ENCODE peak calls at places on chromosomes 4 and X, in six cellular contexts. O is tibial artery, A is thyroid gland, R is neural progenitor cell, H is IMR-90, F is HCT116. K is an unnamed sample. For H3K4me1, the result is how much of the 10 kb centered on the place peaks cover.

GRCh38 chrX:35115205-35115604 is 172.6 kb downstream of the FAM47B start:
- DNase-seq in O (no peak), A (no peak), F (no peak), R (no peak), H (peak), K (no peak)

GRCh38 chr4:40255722-40256281 is 59.0 kb downstream of the RHOH start:
- DNase-seq in A (no peak), H (peak), R (no peak), O (no peak), F (peak), K (no peak)

GRCh38 chr4:156374069-156374468 is 420.4 kb upstream of the CTSO start:
- DNase-seq in R (peak), H (no peak), A (no peak), F (no peak), O (no peak), K (no peak)

GRCh38 chr4:84482564-84483563 is 16.2 kb downstream of the NKX6-1 start:
- DNase-seq in A (no peak), O (no peak), H (no peak), R (peak), F (no peak), K (no peak)

GRCh38 chr4:185920171-185920570 is 108.2 kb upstream of the SORBS2 start:
- DNase-seq in F (no peak), O (no peak), R (no peak), H (no peak), A (no peak), K (no peak)

GRCh38 chr4:113469023-113469390 is 292.5 kb downstream of the CAMK2D start:
- DNase-seq in F (no peak), H (peak), R (no peak), O (no peak), A (no peak), K (no peak)

GRCh38 chrX:72569786-72570185 is 2.9 kb downstream of the HDAC8 start:
- DNase-seq in R (no peak), A (no peak), O (no peak), F (no peak), H (peak), K (no peak)

GRCh38 chrX:40179333-40179732 is 81.6 kb upstream of the BCOR start:
- DNase-seq in R (peak), F (no peak), O (no peak), H (no peak), A (no peak), K (no peak)

GRCh38 chrX:130975947-130976346 is 72.9 kb upstream of the ENOX2 start:
- DNase-seq in F (peak), O (no peak), A (peak), H (peak), R (peak), K (no peak)

GRCh38 chr4:15765910-15766703 is 12.0 kb upstream of the CD38 start:
- DNase-seq in F (no peak), R (no peak), O (no peak), H (no peak), A (no peak), K (peak)

GRCh38 chr4:10460313-10461047 is 3.3 kb upstream of the ZNF518B start:
- DNase-seq in A (no peak), F (no peak), O (no peak), R (no peak), H (no peak), K (no peak)

GRCh38 chr4:105828074-105828473 is 67.2 kb upstream of the NPNT start:
- DNase-seq in A (no peak), F (no peak), R (no peak), H (no peak), O (no peak), K (no peak)

GRCh38 chr4:8117278-8117682 is 41.3 kb downstream of the ABLIM2 start:
- DNase-seq in H (peak), F (peak), O (no peak), R (peak), A (peak), K (peak)

GRCh38 chr4:151745727-151746231 is 15.0 kb downstream of the GATB start:
- DNase-seq in R (no peak), O (no peak), H (peak), A (no peak), F (no peak), K (no peak)

GRCh38 chrX:63746278-63746677 is 38.7 kb downstream of the ARHGEF9 start:
- DNase-seq in H (no peak), O (no peak), F (no peak), A (no peak), R (no peak), K (peak)

GRCh38 chr4:111475001-111475400 is 670.3 kb upstream of the FAM241A start:
- DNase-seq in O (no peak), R (peak), F (peak), A (peak), H (peak), K (no peak)

GRCh38 chrX:19566359-19567141 is 51.2 kb upstream of the MAP3K15 start:
- DNase-seq in O (no peak), A (no peak), R (no peak), F (no peak), H (peak), K (no peak)

GRCh38 chr4:77232653-77233052 is 75.6 kb downstream of the CCNG2 start:
- DNase-seq in R (no peak), H (peak), F (no peak), O (no peak), A (no peak), K (no peak)

GRCh38 chr4:55736605-55737183 is 82.9 kb upstream of the EXOC1L start:
- DNase-seq in F (peak), O (no peak), H (peak), R (no peak), A (no peak), K (no peak)

GRCh38 chrX:141732031-141732430 is 33.5 kb upstream of the SPANXD start:
- DNase-seq in F (no peak), A (no peak), O (no peak), H (no peak), R (no peak), K (no peak)

GRCh38 chr4:156261230-156261629 is 307.6 kb upstream of the CTSO start:
- DNase-seq in R (no peak), H (no peak), A (no peak), F (no peak), O (no peak), K (no peak)

GRCh38 chr4:53547983-53548382 is 43.3 kb downstream of the LNX1 start:
- DNase-seq in O (no peak), F (no peak), R (no peak), A (no peak), H (no peak), K (no peak)

GRCh38 chr4:127686656-127687055 is 43.5 kb upstream of the SLC25A31 start:
- DNase-seq in A (no peak), R (no peak), O (no peak), F (peak), H (peak), K (no peak)

GRCh38 chr4:4542824-4543485 is 1.1 kb upstream of the STX18 start:
- DNase-seq in O (no peak), A (no peak), H (no peak), R (peak), F (no peak), K (no peak)

GRCh38 chrX:25226151-25226550 is 210.4 kb upstream of the ARX start:
- DNase-seq in O (no peak), A (no peak), F (no peak), R (no peak), H (no peak), K (no peak)

GRCh38 chr4:118931791-118932190 is 43.1 kb downstream of the SYNPO2 start:
- DNase-seq in R (no peak), F (no peak), O (no peak), H (peak), A (no peak), K (no peak)

GRCh38 chr4:118923891-118924290 is 35.2 kb downstream of the SYNPO2 start:
- DNase-seq in H (no peak), R (no peak), F (no peak), A (no peak), O (no peak), K (no peak)

DNA sequence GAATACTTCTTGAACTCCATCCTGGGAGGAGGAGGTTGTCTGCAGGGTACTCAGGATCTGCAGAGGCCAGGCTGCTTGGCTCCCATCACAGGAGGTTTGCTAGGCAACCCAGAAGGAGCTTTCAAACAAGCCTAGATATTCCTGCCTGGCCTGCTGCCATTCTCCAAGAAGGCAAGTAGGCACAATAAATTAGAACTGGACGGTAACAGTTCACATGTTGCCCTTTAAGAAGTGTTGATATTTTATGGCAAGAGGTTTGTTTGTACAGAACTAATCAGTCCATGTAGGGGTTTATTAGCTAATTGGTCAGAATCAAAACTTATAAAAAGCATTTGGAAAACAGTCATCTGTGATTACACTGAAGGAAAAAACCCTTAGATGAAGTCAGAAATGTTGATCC is 39.3 kb downstream of the SYNPO2 start:
- DNase-seq in F (no peak), R (no peak), H (no peak), A (peak), O (peak), K (no peak)
- H3K4me1 ChIP-seq in F (under half), R (under half), H (under half), A (under half), O (under half), K (under half)

DNA sequence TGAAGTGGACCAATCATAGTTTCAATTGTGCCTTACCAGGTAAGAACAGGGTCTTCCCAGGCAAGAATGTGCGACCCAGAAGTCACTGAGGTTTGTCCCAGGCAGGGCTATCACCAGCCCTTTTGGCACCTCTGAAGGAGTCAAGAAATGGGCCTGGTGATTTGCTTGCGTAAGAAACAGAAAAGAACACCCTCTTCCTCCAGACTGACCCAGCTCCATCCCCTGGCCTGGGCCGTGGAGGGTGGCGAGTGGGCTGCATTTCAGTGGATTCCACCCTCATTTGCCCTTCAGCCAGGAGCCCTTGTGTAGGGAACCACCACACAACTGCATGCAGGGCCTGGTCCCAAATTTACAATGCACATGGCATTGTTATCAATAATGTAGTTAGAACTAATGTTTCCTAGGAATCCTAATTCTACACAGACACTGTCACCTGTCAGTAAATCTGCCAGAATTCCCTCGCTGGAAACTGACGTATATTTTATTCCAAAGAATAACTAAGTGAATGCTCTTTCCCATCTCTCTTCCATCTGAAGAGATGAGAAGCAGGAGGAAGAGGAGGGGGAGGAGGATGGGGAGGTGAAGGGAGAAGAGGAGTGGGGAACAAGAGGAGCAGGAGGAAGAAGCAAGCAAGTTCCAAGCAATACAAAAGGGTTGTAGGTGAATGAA is 46.6 kb downstream of the TSPAN5 start:
- DNase-seq in R (no peak), A (no peak), F (no peak), O (no peak), H (no peak), K (no peak)
- H3K4me1 ChIP-seq in R (half or more), A (under half), F (half or more), O (under half), H (under half), K (under half)

GRCh38 chr4:1856071-1856919 is at the start of gene LETM1:
- DNase-seq in O (peak), H (peak), F (peak), R (peak), A (peak), K (peak)
- H3K4me1 ChIP-seq in O (under half), H (under half), F (under half), R (under half), A (under half), K (under half)

GRCh38 chr4:81516241-81516640 is 44.5 kb upstream of the RASGEF1B start:
- DNase-seq in F (no peak), H (no peak), A (no peak), O (no peak), R (no peak), K (no peak)
- H3K4me1 ChIP-seq in F (under half), H (under half), A (under half), O (under half), R (under half), K (under half)

DNA sequence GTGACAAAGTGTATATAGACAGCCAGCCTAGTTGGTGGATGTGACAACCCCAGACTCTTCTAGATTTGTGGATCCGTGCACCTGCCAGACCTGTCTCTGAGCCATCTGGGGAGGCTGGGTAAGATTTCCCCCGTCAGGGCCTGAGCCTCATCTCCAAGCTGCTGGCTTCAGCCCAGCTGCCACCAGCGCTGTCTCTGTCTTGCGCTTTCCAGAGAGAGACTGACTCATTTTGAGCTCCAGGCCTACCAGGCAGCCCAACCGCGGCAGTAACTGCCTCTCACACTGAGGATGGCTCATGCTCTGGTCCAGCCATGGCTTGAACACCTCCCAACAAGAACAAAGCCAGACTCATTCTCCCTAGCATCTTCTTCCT is 26.4 kb downstream of the NOP14 start:
- DNase-seq in R (no peak), H (peak), O (peak), F (no peak), A (no peak), K (peak)
- H3K4me1 ChIP-seq in R (under half), H (under half), O (under half), F (under half), A (under half), K (under half)

K was measured in CD8-positive, alpha-beta memory T cell.